ENCODE peak calls at places on chromosomes 16 and 17, in six cellular contexts. E is HCT116, V is NCI-H774, R is AG04450, C is GM12891, A is CD14-positive monocyte. L is an unnamed sample.

GRCh38 chr17:11814655-11815262 is 182.5 kb downstream of the ZNF18 start:
- DNase-seq in E (no peak), V (no peak), R (no peak), C (no peak), A (no peak), L (no peak)

GRCh38 chr16:84284168-84284722 is 10.4 kb upstream of the WFDC1 start:
- DNase-seq in E (no peak), V (no peak), R (no peak), C (no peak), A (no peak), L (peak)

GRCh38 chr17:16986391-16986790 is 14.5 kb upstream of the TNFRSF13B start:
- DNase-seq in E (no peak), V (no peak), R (peak), C (no peak), A (no peak), L (peak)

GRCh38 chr16:1177750-1178149 is 24.8 kb downstream of the CACNA1H start:
- DNase-seq in E (no peak), V (no peak), R (no peak), C (no peak), A (no peak), L (no peak)

GRCh38 chr16:74998481-74999207 is at the start of gene ZNRF1:
- DNase-seq in E (peak), V (peak), R (peak), C (peak), A (peak), L (peak)

GRCh38 chr17:75712480-75712879 is 8.8 kb upstream of the ITGB4 start:
- DNase-seq in E (no peak), V (no peak), R (no peak), C (no peak), A (no peak), L (no peak)

GRCh38 chr17:73744411-73744810 is 100.2 kb upstream of the SDK2 start:
- DNase-seq in E (no peak), V (no peak), R (no peak), C (no peak), A (no peak), L (no peak)

GRCh38 chr16:4356820-4357219 is 5.7 kb upstream of the PAM16 start:
- DNase-seq in E (no peak), V (no peak), R (no peak), C (no peak), A (no peak), L (no peak)

GRCh38 chr16:87163637-87164036 is 153.6 kb downstream of the C16orf95 start:
- DNase-seq in E (no peak), V (no peak), R (no peak), C (no peak), A (no peak), L (no peak)